ENCODE peak calls at places on chromosomes 12 and 14, in eight cellular contexts. T is IMR-90, Y is ovary, S is body of pancreas, L is adrenal gland, Q is lower lobe of right lung, C is mammary epithelial cell, J is Panc1. G is an unnamed sample.

GRCh38 chr14:23009483-23009938 is 432 bp downstream of the C14orf93 start:
- DNase-seq in T (no peak), Y (no peak), S (no peak), L (no peak), Q (no peak), C (no peak), J (no peak), G (no peak)

GRCh38 chr14:61621444-61621843 is 73.9 kb upstream of the HIF1A start:
- DNase-seq in T (no peak), Y (no peak), S (no peak), L (no peak), Q (no peak), C (no peak), J (no peak), G (no peak)

GRCh38 chr14:95494456-95494855 is 22.0 kb downstream of the SYNE3 start:
- DNase-seq in T (no peak), Y (no peak), S (no peak), L (no peak), Q (no peak), C (no peak), J (no peak), G (no peak)

GRCh38 chr14:88154321-88154720 is 149.4 kb downstream of the GPR65 start:
- DNase-seq in T (no peak), Y (no peak), S (no peak), L (no peak), Q (no peak), C (no peak), J (no peak), G (no peak)

GRCh38 chr12:29270001-29270400 is 111.0 kb downstream of the ERGIC2 start:
- DNase-seq in T (no peak), Y (no peak), S (no peak), L (no peak), Q (no peak), C (no peak), J (no peak), G (no peak)

GRCh38 chr14:33855672-33856071 is 95.2 kb downstream of the EGLN3 start:
- DNase-seq in T (no peak), Y (no peak), S (no peak), L (no peak), Q (no peak), C (no peak), J (no peak), G (no peak)

GRCh38 chr12:44618960-44619359 is 257.2 kb downstream of the NELL2 start:
- DNase-seq in T (no peak), Y (no peak), S (no peak), L (no peak), Q (no peak), C (no peak), J (no peak), G (no peak)

GRCh38 chr12:132336451-132337413 is 7.3 kb upstream of the GALNT9 start:
- DNase-seq in T (no peak), Y (no peak), S (no peak), L (no peak), Q (no peak), C (no peak), J (no peak), G (no peak)

GRCh38 chr12:28759334-28759733 is 389.7 kb upstream of the FAR2 start:
- DNase-seq in T (peak), Y (no peak), S (no peak), L (no peak), Q (no peak), C (peak), J (no peak), G (no peak)

GRCh38 chr14:89205137-89205740 is 211.8 kb downstream of the FOXN3 start:
- DNase-seq in T (no peak), Y (no peak), S (no peak), L (no peak), Q (no peak), C (no peak), J (no peak), G (no peak)

GRCh38 chr12:92076106-92076505 is 69.5 kb downstream of the BTG1 start:
- DNase-seq in T (no peak), Y (no peak), S (no peak), L (no peak), Q (no peak), C (no peak), J (no peak), G (no peak)
- H3K27ac ChIP-seq in T (peak), Y (no peak), S (peak), L (no peak), Q (no peak), C (no peak), J (no peak), G (no peak)

GRCh38 chr12:40828593-40828990 is 136.4 kb downstream of the CNTN1 start:
- DNase-seq in T (no peak), Y (no peak), S (no peak), L (no peak), Q (no peak), C (no peak), J (no peak), G (no peak)
- H3K4me3 ChIP-seq in T (no peak), Y (no peak), S (no peak), L (no peak), Q (no peak), C (no peak), J (no peak), G (no peak)

GRCh38 chr14:75911883-75912282 is 69.9 kb downstream of the TGFB3 start:
- DNase-seq in T (no peak), Y (no peak), S (no peak), L (no peak), Q (no peak), C (no peak), J (no peak), G (no peak)

GRCh38 chr14:75910048-75910447 is 71.7 kb downstream of the TGFB3 start:
- DNase-seq in T (no peak), Y (no peak), S (no peak), L (no peak), Q (no peak), C (peak), J (no peak), G (no peak)

GRCh38 chr14:75906680-75907280 is 75.0 kb downstream of the TGFB3 start:
- DNase-seq in T (peak), Y (peak), S (peak), L (peak), Q (no peak), C (peak), J (peak), G (peak)

GRCh38 chr14:75907722-75908330 is 74.0 kb downstream of the TGFB3 start:
- DNase-seq in T (no peak), Y (no peak), S (no peak), L (no peak), Q (no peak), C (no peak), J (no peak), G (no peak)

DNA sequence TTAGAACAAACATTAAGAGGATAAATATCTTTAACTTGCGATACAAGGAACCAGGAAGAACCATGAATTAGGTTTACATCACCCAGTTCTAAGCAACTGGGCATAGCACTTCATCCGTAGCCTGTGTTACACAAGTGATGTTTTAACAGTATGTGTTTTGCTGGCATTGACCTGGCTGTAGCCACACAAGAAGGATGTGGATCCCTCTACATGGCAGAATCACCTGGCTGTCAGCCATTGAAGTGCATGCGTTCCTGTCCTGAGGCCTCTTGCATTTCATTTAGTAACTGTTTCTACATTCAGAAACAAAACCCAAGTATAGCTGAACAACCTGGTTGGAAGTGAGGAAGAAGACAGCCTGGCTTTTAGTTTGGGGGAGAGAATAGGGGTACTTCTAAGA is 72.2 kb downstream of the TGFB3 start:
- DNase-seq in T (no peak), Y (no peak), S (no peak), L (no peak), Q (no peak), C (no peak), J (no peak), G (no peak)
- TF ChIP-seq CTCF in T (no peak), Y (no peak), S (no peak), L (no peak), Q (no peak), C (peak), J (no peak), G (no peak)

GRCh38 chr12:108348842-108349241 is 9.7 kb upstream of the CMKLR1 start:
- DNase-seq in T (no peak), Y (no peak), S (no peak), L (no peak), Q (no peak), C (no peak), J (no peak), G (no peak)

GRCh38 chr12:108346727-108347710 is 7.9 kb upstream of the CMKLR1 start:
- DNase-seq in T (no peak), Y (no peak), S (no peak), L (no peak), Q (no peak), C (no peak), J (no peak), G (no peak)

GRCh38 chr12:108349245-108349644 is 10.1 kb upstream of the CMKLR1 start:
- DNase-seq in T (no peak), Y (peak), S (no peak), L (no peak), Q (no peak), C (no peak), J (no peak), G (no peak)

GRCh38 chr12:108352591-108352990 is 13.5 kb upstream of the CMKLR1 start:
- DNase-seq in T (no peak), Y (no peak), S (no peak), L (no peak), Q (no peak), C (no peak), J (no peak), G (no peak)

DNA sequence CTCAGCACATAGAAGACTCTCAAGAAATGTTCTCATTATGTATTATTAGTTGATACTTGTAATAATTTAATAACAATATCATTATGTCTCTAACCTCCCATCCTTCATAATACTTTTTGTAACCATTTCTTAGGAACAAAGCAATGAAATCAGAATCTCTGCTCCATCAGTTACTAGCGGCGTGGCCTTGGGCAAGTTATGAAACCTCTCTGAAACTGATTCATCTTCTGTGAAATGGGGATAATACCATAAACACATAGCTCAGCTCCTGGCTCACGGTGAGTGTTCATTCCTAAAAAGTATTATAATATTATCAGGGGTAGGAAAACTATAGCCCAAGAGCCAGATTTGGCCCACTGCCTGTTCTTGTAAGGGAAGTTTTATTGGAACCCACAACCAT is 11.4 kb upstream of the CMKLR1 start:
- DNase-seq in T (no peak), Y (no peak), S (no peak), L (no peak), Q (no peak), C (no peak), J (no peak), G (no peak)
- H3K27ac ChIP-seq in T (no peak), Y (no peak), S (no peak), L (no peak), Q (no peak), C (no peak), J (no peak), G (no peak)

GRCh38 chr12:115394498-115395220 is 710.7 kb upstream of the TBX3 start:
- DNase-seq in T (peak), Y (no peak), S (no peak), L (no peak), Q (no peak), C (no peak), J (no peak), G (no peak)
- H3K4me3 ChIP-seq in T (peak), Y (no peak), S (no peak), L (no peak), Q (no peak), C (no peak), J (no peak), G (no peak)

GRCh38 chr12:57211791-57212700 is 4.5 kb upstream of the NXPH4 start:
- DNase-seq in T (no peak), Y (no peak), S (no peak), L (no peak), Q (no peak), C (no peak), J (no peak), G (no peak)
- TF ChIP-seq CTCF in T (no peak), Y (no peak), S (no peak), L (no peak), Q (no peak), C (no peak), J (no peak), G (no peak)

GRCh38 chr12:129073157-129073915 is 220.1 kb downstream of the GLT1D1 start:
- DNase-seq in T (no peak), Y (no peak), S (no peak), L (no peak), Q (no peak), C (no peak), J (no peak), G (no peak)
- H3K27ac ChIP-seq in T (no peak), Y (no peak), S (no peak), L (no peak), Q (no peak), C (no peak), J (no peak), G (no peak)

G was measured in tibial artery.